ENCODE peak calls at places on chromosomes 12 and 14, in five cellular contexts. One of them, this sample, is unnamed. For H3K27me3 and H3K9me3, the result is how much of the 10 kb centered on the place peaks cover.

GRCh38 chr12:91432079-91432478 is 249.5 kb upstream of the DCN start:
- DNase-seq in HCT116: no peak
- DNase-seq in suprapubic skin: no peak
- DNase-seq in stomach: no peak
- DNase-seq in A673: no peak
- DNase-seq in this sample: no peak

GRCh38 chr14:95323917-95324316 is 4.2 kb upstream of the CLMN start:
- DNase-seq in stomach: no peak
- DNase-seq in HCT116: no peak
- DNase-seq in suprapubic skin: no peak
- DNase-seq in A673: no peak
- DNase-seq in this sample: no peak

GRCh38 chr12:76206039-76206676 is 121.7 kb upstream of the NAP1L1 start:
- DNase-seq in suprapubic skin: no peak
- DNase-seq in A673: no peak
- DNase-seq in HCT116: no peak
- DNase-seq in stomach: no peak
- DNase-seq in this sample: no peak

GRCh38 chr14:85131523-85131922 is 398.4 kb upstream of the FLRT2 start:
- DNase-seq in A673: no peak
- DNase-seq in HCT116: no peak
- DNase-seq in suprapubic skin: no peak
- DNase-seq in stomach: peak
- DNase-seq in this sample: no peak

GRCh38 chr12:10395390-10395998 is 5.7 kb upstream of the KLRK1 start:
- DNase-seq in suprapubic skin: no peak
- DNase-seq in HCT116: no peak
- DNase-seq in stomach: peak
- DNase-seq in A673: no peak
- DNase-seq in this sample: peak

GRCh38 chr12:26546535-26547314 is 286.3 kb downstream of the ITPR2 start:
- DNase-seq in suprapubic skin: no peak
- DNase-seq in stomach: no peak
- DNase-seq in HCT116: no peak
- DNase-seq in A673: no peak
- DNase-seq in this sample: no peak

GRCh38 chr14:34237677-34238076 is 224.4 kb downstream of the SPTSSA start:
- DNase-seq in stomach: no peak
- DNase-seq in suprapubic skin: no peak
- DNase-seq in A673: no peak
- DNase-seq in HCT116: no peak
- DNase-seq in this sample: no peak

GRCh38 chr12:72273851-72274284 is 1.7 kb downstream of the TRHDE start:
- DNase-seq in stomach: no peak
- DNase-seq in HCT116: no peak
- DNase-seq in suprapubic skin: no peak
- DNase-seq in A673: peak
- DNase-seq in this sample: no peak

GRCh38 chr12:58105225-58106119 is 164.1 kb downstream of the ATP23 start:
- DNase-seq in HCT116: no peak
- DNase-seq in A673: no peak
- DNase-seq in suprapubic skin: no peak
- DNase-seq in stomach: no peak
- DNase-seq in this sample: no peak

GRCh38 chr14:62076825-62077660 is 314.8 kb downstream of the SNAPC1 start:
- DNase-seq in stomach: no peak
- DNase-seq in suprapubic skin: no peak
- DNase-seq in A673: no peak
- DNase-seq in HCT116: no peak
- DNase-seq in this sample: no peak

DNA sequence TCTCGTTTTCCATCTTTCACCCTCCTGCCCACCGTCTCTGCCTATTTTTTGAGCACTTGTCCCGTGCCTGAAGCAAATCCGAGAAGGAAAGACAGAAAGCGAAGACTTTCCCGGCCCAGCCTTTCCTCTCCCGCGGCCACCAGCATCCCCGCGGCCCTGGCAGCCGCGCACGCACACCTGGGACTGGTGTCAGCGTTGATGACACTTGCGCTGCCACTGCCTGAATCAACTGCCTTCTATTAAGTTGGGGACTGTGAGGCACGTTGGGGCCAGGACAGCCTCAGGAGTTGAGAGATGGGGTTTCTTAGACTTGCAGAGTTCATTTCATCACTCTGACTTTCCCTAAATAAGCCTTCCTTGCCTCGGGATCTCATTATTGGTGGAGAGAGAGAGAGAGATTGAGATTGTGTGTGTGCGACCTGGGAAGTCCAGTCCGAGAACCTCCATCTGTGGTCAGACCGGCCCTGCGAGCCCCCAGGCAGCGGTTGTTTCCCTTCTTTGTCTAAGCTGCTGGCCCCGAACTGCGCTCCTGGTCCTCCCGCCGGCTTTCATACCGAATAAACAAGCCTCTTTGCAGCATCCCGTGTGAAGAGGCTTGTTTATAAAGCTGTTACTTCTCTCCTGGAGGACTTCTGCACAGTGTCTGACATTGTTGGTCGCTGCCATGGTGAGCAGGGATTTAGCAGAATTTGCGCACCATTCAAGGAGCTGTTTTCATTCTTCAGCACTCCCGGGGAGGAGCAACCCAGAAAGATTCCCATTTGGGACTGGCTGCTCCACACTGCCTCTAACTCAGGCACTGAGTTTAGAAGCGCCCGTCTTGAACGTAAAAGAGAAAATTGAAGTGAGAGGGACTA is 1.5 kb downstream of the PDZRN4 start:
- DNase-seq in suprapubic skin: no peak
- DNase-seq in A673: peak
- DNase-seq in stomach: no peak
- DNase-seq in HCT116: no peak
- DNase-seq in this sample: no peak
- H3K27me3 ChIP-seq in suprapubic skin: under half
- H3K27me3 ChIP-seq in A673: half or more
- H3K27me3 ChIP-seq in stomach: under half
- H3K27me3 ChIP-seq in HCT116: under half
- H3K27me3 ChIP-seq in this sample: under half

GRCh38 chr14:96681826-96682225 is 115.4 kb upstream of the VRK1 start:
- DNase-seq in HCT116: no peak
- DNase-seq in A673: peak
- DNase-seq in stomach: no peak
- DNase-seq in suprapubic skin: no peak
- DNase-seq in this sample: no peak
- H3K9me3 ChIP-seq in HCT116: under half
- H3K9me3 ChIP-seq in A673: under half
- H3K9me3 ChIP-seq in stomach: under half
- H3K9me3 ChIP-seq in suprapubic skin: under half
- H3K9me3 ChIP-seq in this sample: under half

DNA sequence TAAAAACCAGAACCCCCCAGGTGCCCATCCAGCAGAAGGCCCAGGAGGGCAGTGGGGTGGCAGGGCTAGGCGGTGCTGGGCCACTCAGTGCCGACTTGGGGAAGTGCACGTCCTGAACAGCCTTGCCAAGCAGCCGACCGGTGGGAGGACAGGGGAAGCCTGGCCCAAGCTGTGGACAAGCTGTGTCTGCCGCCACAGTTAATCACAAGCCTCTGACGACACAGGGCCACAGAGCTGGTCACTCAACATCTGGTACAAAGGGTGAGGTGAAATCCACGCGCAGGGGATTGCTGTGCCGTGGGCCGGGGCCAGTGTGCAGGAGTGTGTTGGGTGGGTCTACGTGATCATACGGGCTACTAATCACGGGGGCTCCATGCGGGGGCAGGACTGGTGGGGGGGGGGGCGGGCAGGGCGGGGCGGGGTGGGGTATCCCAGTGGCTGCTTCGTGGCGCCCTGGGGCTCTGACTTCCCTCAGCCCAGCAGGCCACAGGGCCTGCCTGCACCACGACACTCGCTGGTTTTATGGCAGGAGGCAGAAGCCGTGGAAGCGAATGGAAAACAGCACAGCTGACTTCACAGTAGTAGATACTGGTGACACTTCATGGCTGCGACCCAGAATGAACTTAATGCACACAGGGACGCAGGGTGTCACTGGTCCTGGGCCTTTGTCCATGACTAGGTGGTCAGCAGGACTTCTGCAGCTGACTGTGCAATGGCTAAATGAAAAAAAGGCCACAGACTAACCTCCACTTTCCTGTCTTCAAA is 10.2 kb downstream of the AMN start:
- DNase-seq in A673: no peak
- DNase-seq in HCT116: no peak
- DNase-seq in stomach: no peak
- DNase-seq in suprapubic skin: no peak
- DNase-seq in this sample: no peak
- H3K27ac ChIP-seq in A673: no peak
- H3K27ac ChIP-seq in HCT116: no peak
- H3K27ac ChIP-seq in stomach: no peak
- H3K27ac ChIP-seq in suprapubic skin: no peak
- H3K27ac ChIP-seq in this sample: no peak

GRCh38 chr14:60653388-60653690 is 4.1 kb upstream of the SIX1 start:
- DNase-seq in stomach: no peak
- DNase-seq in A673: no peak
- DNase-seq in suprapubic skin: no peak
- DNase-seq in HCT116: no peak
- DNase-seq in this sample: no peak
- H3K27me3 ChIP-seq in stomach: half or more
- H3K27me3 ChIP-seq in A673: under half
- H3K27me3 ChIP-seq in suprapubic skin: half or more
- H3K27me3 ChIP-seq in HCT116: under half
- H3K27me3 ChIP-seq in this sample: under half

GRCh38 chr14:40911161-40911560 is 695.5 kb upstream of the LRFN5 start:
- DNase-seq in stomach: no peak
- DNase-seq in suprapubic skin: no peak
- DNase-seq in HCT116: no peak
- DNase-seq in A673: no peak
- DNase-seq in this sample: no peak
- H3K9me3 ChIP-seq in stomach: under half
- H3K9me3 ChIP-seq in suprapubic skin: under half
- H3K9me3 ChIP-seq in HCT116: under half
- H3K9me3 ChIP-seq in A673: under half
- H3K9me3 ChIP-seq in this sample: under half

GRCh38 chr14:63874223-63874622 is 21.4 kb downstream of the SYNE2 start:
- DNase-seq in suprapubic skin: no peak
- DNase-seq in stomach: no peak
- DNase-seq in A673: no peak
- DNase-seq in HCT116: no peak
- DNase-seq in this sample: no peak
- H3K27ac ChIP-seq in suprapubic skin: peak
- H3K27ac ChIP-seq in stomach: no peak
- H3K27ac ChIP-seq in A673: no peak
- H3K27ac ChIP-seq in HCT116: no peak
- H3K27ac ChIP-seq in this sample: peak

GRCh38 chr12:130184531-130185090 is 22.3 kb downstream of the FZD10 start:
- DNase-seq in suprapubic skin: no peak
- DNase-seq in HCT116: no peak
- DNase-seq in stomach: no peak
- DNase-seq in A673: no peak
- DNase-seq in this sample: no peak

GRCh38 chr12:130181211-130181610 is 18.9 kb downstream of the FZD10 start:
- DNase-seq in HCT116: no peak
- DNase-seq in suprapubic skin: no peak
- DNase-seq in stomach: no peak
- DNase-seq in A673: no peak
- DNase-seq in this sample: no peak

GRCh38 chr12:130185455-130186100 is 23.3 kb downstream of the FZD10 start:
- DNase-seq in HCT116: no peak
- DNase-seq in stomach: no peak
- DNase-seq in A673: no peak
- DNase-seq in suprapubic skin: no peak
- DNase-seq in this sample: no peak

GRCh38 chr12:130186101-130186465 is 23.8 kb downstream of the FZD10 start:
- DNase-seq in suprapubic skin: no peak
- DNase-seq in HCT116: no peak
- DNase-seq in stomach: no peak
- DNase-seq in A673: no peak
- DNase-seq in this sample: no peak

GRCh38 chr12:130183585-130184370 is 21.5 kb downstream of the FZD10 start:
- DNase-seq in HCT116: no peak
- DNase-seq in suprapubic skin: peak
- DNase-seq in stomach: peak
- DNase-seq in A673: no peak
- DNase-seq in this sample: no peak
- H3K27me3 ChIP-seq in HCT116: under half
- H3K27me3 ChIP-seq in suprapubic skin: under half
- H3K27me3 ChIP-seq in stomach: under half
- H3K27me3 ChIP-seq in A673: under half
- H3K27me3 ChIP-seq in this sample: under half